ENCODE peak calls at places on chromosomes 6 and 20, in seven cellular contexts. One of them, this sample, is unnamed.
A peak's percentile ranks its signal among the peaks of the same experiment; 100 is the strongest.

GRCh38 chr20:58366016-58366415 is 23.0 kb upstream of the VAPB start:
- DNase-seq in A673: no peak
- DNase-seq in uterus: no peak
- DNase-seq in SK-N-SH: no peak
- DNase-seq in BJ: no peak
- DNase-seq in psoas muscle: no peak
- DNase-seq in neural progenitor cell: no peak
- DNase-seq in this sample: no peak

GRCh38 chr6:134774244-134774643 is 175.7 kb downstream of the ALDH8A1 start:
- DNase-seq in SK-N-SH: no peak
- DNase-seq in psoas muscle: no peak
- DNase-seq in neural progenitor cell: no peak
- DNase-seq in uterus: no peak
- DNase-seq in A673: no peak
- DNase-seq in BJ: peak; percentile 7
- DNase-seq in this sample: peak; percentile 62

GRCh38 chr6:11414564-11414963 is 123.0 kb upstream of the TMEM170B start:
- DNase-seq in BJ: no peak
- DNase-seq in A673: no peak
- DNase-seq in SK-N-SH: no peak
- DNase-seq in neural progenitor cell: no peak
- DNase-seq in uterus: no peak
- DNase-seq in psoas muscle: no peak
- DNase-seq in this sample: no peak

GRCh38 chr20:64101731-64102621 is 5.4 kb downstream of the NPBWR2 start:
- DNase-seq in uterus: no peak
- DNase-seq in A673: peak; percentile 61
- DNase-seq in psoas muscle: peak; percentile 63
- DNase-seq in neural progenitor cell: peak; percentile 86
- DNase-seq in BJ: no peak
- DNase-seq in SK-N-SH: peak; percentile 94
- DNase-seq in this sample: no peak

GRCh38 chr6:72861935-72862432 is 240.1 kb downstream of the KCNQ5 start:
- DNase-seq in A673: peak; percentile 80
- DNase-seq in psoas muscle: peak; percentile 66
- DNase-seq in SK-N-SH: no peak
- DNase-seq in uterus: no peak
- DNase-seq in BJ: peak; percentile 44
- DNase-seq in neural progenitor cell: no peak
- DNase-seq in this sample: no peak

GRCh38 chr6:119028106-119028505 is 50.4 kb downstream of the FAM184A start:
- DNase-seq in BJ: no peak
- DNase-seq in psoas muscle: no peak
- DNase-seq in uterus: no peak
- DNase-seq in A673: no peak
- DNase-seq in SK-N-SH: no peak
- DNase-seq in neural progenitor cell: peak; percentile 61
- DNase-seq in this sample: no peak

GRCh38 chr6:49336514-49337131 is 126.4 kb downstream of the MMUT start:
- DNase-seq in A673: peak; percentile 39
- DNase-seq in neural progenitor cell: no peak
- DNase-seq in BJ: no peak
- DNase-seq in uterus: no peak
- DNase-seq in SK-N-SH: no peak
- DNase-seq in psoas muscle: no peak
- DNase-seq in this sample: no peak

GRCh38 chr20:63635431-63636141 is 8.7 kb upstream of the GMEB2 start:
- DNase-seq in A673: no peak
- DNase-seq in neural progenitor cell: no peak
- DNase-seq in BJ: no peak
- DNase-seq in SK-N-SH: no peak
- DNase-seq in uterus: no peak
- DNase-seq in psoas muscle: no peak
- DNase-seq in this sample: no peak

GRCh38 chr6:74598473-74599393 is 607.1 kb downstream of the COL12A1 start:
- DNase-seq in A673: no peak
- DNase-seq in SK-N-SH: no peak
- DNase-seq in psoas muscle: no peak
- DNase-seq in uterus: no peak
- DNase-seq in BJ: peak; percentile 69
- DNase-seq in neural progenitor cell: no peak
- DNase-seq in this sample: no peak

GRCh38 chr6:108876929-108877775 is 28.9 kb downstream of the ARMC2 start:
- DNase-seq in A673: no peak
- DNase-seq in SK-N-SH: no peak
- DNase-seq in psoas muscle: peak; percentile 82
- DNase-seq in BJ: peak; percentile 72
- DNase-seq in uterus: peak; percentile 77
- DNase-seq in neural progenitor cell: no peak
- DNase-seq in this sample: peak; percentile 34

GRCh38 chr6:128491643-128492206 is 28.7 kb downstream of the PTPRK start:
- DNase-seq in SK-N-SH: no peak
- DNase-seq in A673: peak; percentile 93
- DNase-seq in neural progenitor cell: peak; percentile 26
- DNase-seq in psoas muscle: no peak
- DNase-seq in uterus: no peak
- DNase-seq in BJ: no peak
- DNase-seq in this sample: no peak

GRCh38 chr6:41645007-41645618 is 6.8 kb downstream of the MDFI start:
- DNase-seq in SK-N-SH: no peak
- DNase-seq in neural progenitor cell: peak; percentile 38
- DNase-seq in A673: no peak
- DNase-seq in BJ: no peak
- DNase-seq in uterus: no peak
- DNase-seq in psoas muscle: no peak
- DNase-seq in this sample: no peak

GRCh38 chr20:9838378-9839295 is at the start of gene PAK5:
- DNase-seq in SK-N-SH: peak; percentile 94
- DNase-seq in psoas muscle: no peak
- DNase-seq in A673: peak; percentile 80
- DNase-seq in neural progenitor cell: peak; percentile 96
- DNase-seq in uterus: no peak
- DNase-seq in BJ: no peak
- DNase-seq in this sample: no peak

GRCh38 chr6:33706136-33706725 is 5.3 kb downstream of the UQCC2 start:
- DNase-seq in SK-N-SH: no peak
- DNase-seq in neural progenitor cell: no peak
- DNase-seq in psoas muscle: no peak
- DNase-seq in uterus: no peak
- DNase-seq in A673: no peak
- DNase-seq in BJ: no peak
- DNase-seq in this sample: no peak

GRCh38 chr6:7763896-7764295 is 38.0 kb downstream of the BMP6 start:
- DNase-seq in BJ: no peak
- DNase-seq in uterus: no peak
- DNase-seq in psoas muscle: peak; percentile 58
- DNase-seq in A673: no peak
- DNase-seq in SK-N-SH: no peak
- DNase-seq in neural progenitor cell: no peak
- DNase-seq in this sample: no peak

GRCh38 chr6:42112351-42112750 is 30.1 kb downstream of the C6orf132 start:
- DNase-seq in A673: no peak
- DNase-seq in BJ: no peak
- DNase-seq in psoas muscle: no peak
- DNase-seq in SK-N-SH: no peak
- DNase-seq in uterus: no peak
- DNase-seq in neural progenitor cell: no peak
- DNase-seq in this sample: no peak

GRCh38 chr6:169986171-169986847 is 234.9 kb downstream of the ERMARD start:
- DNase-seq in BJ: no peak
- DNase-seq in neural progenitor cell: no peak
- DNase-seq in A673: no peak
- DNase-seq in SK-N-SH: no peak
- DNase-seq in uterus: no peak
- DNase-seq in psoas muscle: no peak
- DNase-seq in this sample: no peak

GRCh38 chr20:11091496-11091895 is 417.7 kb upstream of the JAG1 start:
- DNase-seq in A673: peak; percentile 7
- DNase-seq in BJ: no peak
- DNase-seq in SK-N-SH: no peak
- DNase-seq in psoas muscle: no peak
- DNase-seq in uterus: no peak
- DNase-seq in neural progenitor cell: no peak
- DNase-seq in this sample: no peak

GRCh38 chr6:112029045-112029822 is 24.7 kb upstream of the CCN6 start:
- DNase-seq in A673: peak; percentile 78
- DNase-seq in neural progenitor cell: peak; percentile 86
- DNase-seq in uterus: no peak
- DNase-seq in psoas muscle: peak; percentile 64
- DNase-seq in BJ: no peak
- DNase-seq in SK-N-SH: peak; percentile 39
- DNase-seq in this sample: no peak

GRCh38 chr20:61907081-61907891 is 158.4 kb downstream of the TAF4 start:
- DNase-seq in neural progenitor cell: no peak
- DNase-seq in BJ: no peak
- DNase-seq in A673: no peak
- DNase-seq in uterus: no peak
- DNase-seq in SK-N-SH: no peak
- DNase-seq in psoas muscle: peak; percentile 30
- DNase-seq in this sample: no peak

GRCh38 chr6:160447350-160447749 is 99.2 kb downstream of the SLC22A3 start:
- DNase-seq in A673: no peak
- DNase-seq in psoas muscle: no peak
- DNase-seq in neural progenitor cell: no peak
- DNase-seq in BJ: no peak
- DNase-seq in SK-N-SH: no peak
- DNase-seq in uterus: no peak
- DNase-seq in this sample: no peak

GRCh38 chr6:89216411-89216810 is 747 bp downstream of the GABRR1 start:
- DNase-seq in SK-N-SH: no peak
- DNase-seq in psoas muscle: no peak
- DNase-seq in BJ: no peak
- DNase-seq in uterus: no peak
- DNase-seq in A673: no peak
- DNase-seq in neural progenitor cell: no peak
- DNase-seq in this sample: no peak

GRCh38 chr6:34358389-34358906 is 34.0 kb downstream of the NUDT3 start:
- DNase-seq in uterus: no peak
- DNase-seq in SK-N-SH: peak; percentile 52
- DNase-seq in A673: peak; percentile 73
- DNase-seq in psoas muscle: peak; percentile 67
- DNase-seq in BJ: no peak
- DNase-seq in neural progenitor cell: no peak
- DNase-seq in this sample: peak; percentile 17

GRCh38 chr6:133502451-133503259 is 261.5 kb downstream of the EYA4 start:
- DNase-seq in psoas muscle: peak; percentile 58
- DNase-seq in neural progenitor cell: peak; percentile 3
- DNase-seq in A673: peak; percentile 58
- DNase-seq in BJ: peak; percentile 75
- DNase-seq in SK-N-SH: no peak
- DNase-seq in uterus: no peak
- DNase-seq in this sample: peak; percentile 90

GRCh38 chr6:127164009-127164408 is 45.5 kb downstream of the RSPO3 start:
- DNase-seq in psoas muscle: no peak
- DNase-seq in BJ: no peak
- DNase-seq in neural progenitor cell: no peak
- DNase-seq in SK-N-SH: no peak
- DNase-seq in A673: no peak
- DNase-seq in uterus: no peak
- DNase-seq in this sample: no peak

GRCh38 chr6:137277971-137278602 is 58.9 kb upstream of the IFNGR1 start:
- DNase-seq in A673: no peak
- DNase-seq in neural progenitor cell: peak; percentile 15
- DNase-seq in uterus: no peak
- DNase-seq in BJ: peak; percentile 47
- DNase-seq in SK-N-SH: no peak
- DNase-seq in psoas muscle: no peak
- DNase-seq in this sample: peak; percentile 42

GRCh38 chr6:157240059-157240959 is 83.0 kb downstream of the TMEM242 start:
- DNase-seq in BJ: no peak
- DNase-seq in psoas muscle: peak; percentile 92
- DNase-seq in A673: peak; percentile 65
- DNase-seq in SK-N-SH: no peak
- DNase-seq in neural progenitor cell: peak; percentile 55
- DNase-seq in uterus: peak; percentile 92
- DNase-seq in this sample: no peak
- H3K4me3 ChIP-seq in BJ: peak overlapping the region; percentile 7
- H3K4me3 ChIP-seq in psoas muscle: peak overlapping the region; percentile 55
- H3K4me3 ChIP-seq in A673: peak overlapping the region; percentile 25
- H3K4me3 ChIP-seq in SK-N-SH: no peak overlapping the region
- H3K4me3 ChIP-seq in neural progenitor cell: no peak overlapping the region
- H3K4me3 ChIP-seq in uterus: peak overlapping the region; percentile 6
- H3K4me3 ChIP-seq in this sample: peak overlapping the region; percentile 23

GRCh38 chr6:884570-884969 is 191.6 kb upstream of the EXOC2 start:
- DNase-seq in SK-N-SH: no peak
- DNase-seq in uterus: no peak
- DNase-seq in neural progenitor cell: no peak
- DNase-seq in A673: no peak
- DNase-seq in BJ: no peak
- DNase-seq in psoas muscle: no peak
- DNase-seq in this sample: no peak
- TF ChIP-seq CTCF in SK-N-SH: no peak
- TF ChIP-seq CTCF in uterus: no peak
- TF ChIP-seq CTCF in neural progenitor cell: no peak
- TF ChIP-seq CTCF in A673: no peak
- TF ChIP-seq CTCF in BJ: no peak
- TF ChIP-seq CTCF in psoas muscle: no peak
- TF ChIP-seq CTCF in this sample: no peak

GRCh38 chr20:25539742-25540201 is 45.6 kb downstream of the NINL start:
- DNase-seq in A673: no peak
- DNase-seq in SK-N-SH: no peak
- DNase-seq in psoas muscle: no peak
- DNase-seq in BJ: no peak
- DNase-seq in uterus: no peak
- DNase-seq in neural progenitor cell: no peak
- DNase-seq in this sample: no peak
- H3K4me3 ChIP-seq in A673: peak overlapping the region; percentile 11
- H3K4me3 ChIP-seq in SK-N-SH: no peak overlapping the region
- H3K4me3 ChIP-seq in psoas muscle: peak overlapping the region; percentile 62
- H3K4me3 ChIP-seq in BJ: peak overlapping the region; percentile 2
- H3K4me3 ChIP-seq in uterus: peak overlapping the region; percentile 16
- H3K4me3 ChIP-seq in neural progenitor cell: no peak overlapping the region
- H3K4me3 ChIP-seq in this sample: no peak overlapping the region

GRCh38 chr6:69732640-69733039 is 64.2 kb downstream of the LMBRD1 start:
- DNase-seq in neural progenitor cell: no peak
- DNase-seq in uterus: no peak
- DNase-seq in BJ: no peak
- DNase-seq in psoas muscle: no peak
- DNase-seq in SK-N-SH: no peak
- DNase-seq in A673: peak; percentile 45
- DNase-seq in this sample: no peak

GRCh38 chr6:69735029-69735428 is 61.8 kb downstream of the LMBRD1 start:
- DNase-seq in psoas muscle: no peak
- DNase-seq in neural progenitor cell: no peak
- DNase-seq in uterus: no peak
- DNase-seq in A673: no peak
- DNase-seq in BJ: no peak
- DNase-seq in SK-N-SH: no peak
- DNase-seq in this sample: no peak

GRCh38 chr6:69732045-69732444 is 64.8 kb downstream of the LMBRD1 start:
- DNase-seq in neural progenitor cell: no peak
- DNase-seq in A673: no peak
- DNase-seq in uterus: no peak
- DNase-seq in psoas muscle: no peak
- DNase-seq in BJ: no peak
- DNase-seq in SK-N-SH: no peak
- DNase-seq in this sample: no peak

GRCh38 chr6:69729870-69730449 is 66.8 kb downstream of the LMBRD1 start:
- DNase-seq in BJ: no peak
- DNase-seq in SK-N-SH: no peak
- DNase-seq in psoas muscle: no peak
- DNase-seq in uterus: no peak
- DNase-seq in neural progenitor cell: no peak
- DNase-seq in A673: peak; percentile 17
- DNase-seq in this sample: no peak
- TF ChIP-seq CTCF in BJ: peak; percentile 16
- TF ChIP-seq CTCF in SK-N-SH: peak; percentile 67
- TF ChIP-seq CTCF in psoas muscle: peak; percentile 30
- TF ChIP-seq CTCF in uterus: no peak
- TF ChIP-seq CTCF in neural progenitor cell: peak; percentile 62
- TF ChIP-seq CTCF in A673: peak; percentile 61
- TF ChIP-seq CTCF in this sample: no peak

GRCh38 chr6:165889636-165890403 is 226.8 kb upstream of the PDE10A start:
- DNase-seq in SK-N-SH: peak; percentile 65
- DNase-seq in BJ: no peak
- DNase-seq in psoas muscle: no peak
- DNase-seq in A673: peak; percentile 50
- DNase-seq in uterus: no peak
- DNase-seq in neural progenitor cell: peak; percentile 72
- DNase-seq in this sample: no peak
- H3K4me3 ChIP-seq in SK-N-SH: no peak overlapping the region
- H3K4me3 ChIP-seq in BJ: no peak overlapping the region
- H3K4me3 ChIP-seq in psoas muscle: no peak overlapping the region
- H3K4me3 ChIP-seq in A673: no peak overlapping the region
- H3K4me3 ChIP-seq in uterus: no peak overlapping the region
- H3K4me3 ChIP-seq in neural progenitor cell: no peak overlapping the region
- H3K4me3 ChIP-seq in this sample: no peak overlapping the region